ENCODE peak calls at places on chromosomes 7 and 10, in nine cellular contexts. J is body of pancreas; H is CD8-positive, alpha-beta T cell; G is MM.1S; L is lower lobe of right lung; M is GM12865; X is AG09309; F is dorsolateral prefrontal cortex; S is Panc1. W is an unnamed sample.

GRCh38 chr10:86648706-86649426 is 5.5 kb upstream of the OPN4 start:
- DNase-seq in G (no peak), L (no peak), S (no peak), M (peak), H (no peak), X (peak), J (no peak), F (peak), W (no peak)

GRCh38 chr7:152866791-152867481 is 107.4 kb downstream of the ACTR3B start:
- DNase-seq in X (no peak), F (no peak), S (no peak), M (no peak), L (no peak), H (no peak), J (no peak), G (no peak), W (no peak)

GRCh38 chr7:78605131-78605530 is 806.6 kb downstream of the PHTF2 start:
- DNase-seq in M (no peak), H (no peak), G (no peak), L (no peak), S (no peak), J (no peak), F (no peak), X (peak), W (no peak)

GRCh38 chr10:124962421-124962820 is 20.5 kb downstream of the ZRANB1 start:
- DNase-seq in L (no peak), S (no peak), G (no peak), X (no peak), F (no peak), H (no peak), J (no peak), M (no peak), W (no peak)

GRCh38 chr10:113027574-113028392 is 77.7 kb downstream of the TCF7L2 start:
- DNase-seq in S (no peak), G (no peak), H (no peak), X (no peak), M (no peak), L (no peak), F (no peak), J (no peak), W (no peak)

GRCh38 chr7:20795361-20795760 is 8.7 kb upstream of the SP8 start:
- DNase-seq in S (no peak), L (no peak), X (no peak), G (no peak), J (no peak), F (no peak), H (no peak), M (no peak), W (no peak)

GRCh38 chr10:5776150-5776880 is 36.9 kb downstream of the GDI2 start:
- DNase-seq in F (no peak), S (no peak), X (no peak), M (no peak), H (no peak), G (no peak), L (no peak), J (no peak), W (no peak)

GRCh38 chr7:111083423-111083822 is 7.5 kb upstream of the LRRN3 start:
- DNase-seq in L (no peak), H (peak), F (no peak), M (peak), X (peak), G (peak), J (no peak), S (no peak), W (no peak)

GRCh38 chr7:108136191-108136581 is 6.0 kb upstream of the LAMB4 start:
- DNase-seq in L (no peak), G (no peak), H (no peak), F (no peak), J (no peak), X (no peak), S (no peak), M (no peak), W (no peak)

GRCh38 chr10:44724415-44725174 is 186.5 kb upstream of the TMEM72 start:
- DNase-seq in H (no peak), G (no peak), M (no peak), X (no peak), J (no peak), S (no peak), L (no peak), F (no peak), W (no peak)

GRCh38 chr7:55157347-55158105 is 138.7 kb downstream of the EGFR start:
- DNase-seq in L (no peak), J (no peak), M (no peak), F (no peak), H (no peak), S (no peak), X (no peak), G (no peak), W (no peak)

GRCh38 chr10:13268841-13269240 is 31.0 kb downstream of the PHYH start:
- DNase-seq in X (no peak), J (no peak), M (no peak), L (no peak), F (no peak), G (no peak), S (no peak), H (no peak), W (no peak)

GRCh38 chr7:97130417-97131139 is 13.1 kb downstream of the SDHAF3 start:
- DNase-seq in F (no peak), H (no peak), J (no peak), G (no peak), L (no peak), X (no peak), S (no peak), M (no peak), W (no peak)

GRCh38 chr10:101319241-101319915 is 34.6 kb upstream of the BTRC start:
- DNase-seq in F (peak), S (no peak), X (no peak), M (no peak), H (no peak), L (no peak), G (no peak), J (no peak), W (no peak)

GRCh38 chr7:50303082-50303893 is 1.2 kb upstream of the IKZF1 start:
- DNase-seq in S (no peak), F (no peak), M (no peak), J (no peak), H (no peak), X (no peak), L (no peak), G (no peak), W (no peak)
- H3K4me3 ChIP-seq in S (no peak), F (peak), M (no peak), J (no peak), H (peak), X (no peak), L (peak), G (peak), W (no peak)

GRCh38 chr7:27183682-27184341 is 1.2 kb downstream of the HOXA11 start:
- DNase-seq in J (peak), F (peak), S (no peak), L (no peak), X (no peak), H (no peak), G (no peak), M (no peak), W (peak)
- H3K4me3 ChIP-seq in J (no peak), F (no peak), S (peak), L (peak), X (peak), H (no peak), G (no peak), M (no peak), W (no peak)

GRCh38 chr7:134988161-134988560 is 1.9 kb downstream of the AGBL3 start:
- DNase-seq in F (no peak), M (no peak), X (no peak), L (no peak), S (no peak), G (no peak), H (no peak), J (no peak), W (no peak)
- H3K4me3 ChIP-seq in F (peak), M (peak), X (no peak), L (peak), S (no peak), G (no peak), H (no peak), J (no peak), W (no peak)

DNA sequence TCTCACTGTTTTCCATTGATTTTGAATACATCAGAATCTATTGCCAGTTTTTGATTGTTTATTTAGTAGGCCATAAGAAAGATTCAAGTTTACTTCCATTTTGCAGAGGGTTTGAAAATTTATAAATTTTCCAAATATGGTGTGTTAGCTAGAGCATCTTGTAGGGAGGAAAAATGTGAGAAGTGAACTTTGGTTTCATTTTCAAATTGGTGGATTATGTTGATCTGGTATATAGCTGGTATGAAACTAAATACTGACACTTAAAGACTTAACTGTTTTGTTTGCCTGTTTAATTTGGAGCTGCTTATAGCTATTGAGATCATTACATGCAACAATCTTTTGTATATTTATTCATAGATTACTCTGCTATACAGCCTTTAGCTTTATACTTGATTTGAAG is 108.1 kb downstream of the ADAM22 start:
- DNase-seq in J (no peak), L (no peak), M (peak), H (no peak), X (no peak), S (no peak), F (no peak), G (peak), W (no peak)
- H3K4me3 ChIP-seq in J (no peak), L (no peak), M (no peak), H (no peak), X (no peak), S (no peak), F (no peak), G (no peak), W (no peak)

DNA sequence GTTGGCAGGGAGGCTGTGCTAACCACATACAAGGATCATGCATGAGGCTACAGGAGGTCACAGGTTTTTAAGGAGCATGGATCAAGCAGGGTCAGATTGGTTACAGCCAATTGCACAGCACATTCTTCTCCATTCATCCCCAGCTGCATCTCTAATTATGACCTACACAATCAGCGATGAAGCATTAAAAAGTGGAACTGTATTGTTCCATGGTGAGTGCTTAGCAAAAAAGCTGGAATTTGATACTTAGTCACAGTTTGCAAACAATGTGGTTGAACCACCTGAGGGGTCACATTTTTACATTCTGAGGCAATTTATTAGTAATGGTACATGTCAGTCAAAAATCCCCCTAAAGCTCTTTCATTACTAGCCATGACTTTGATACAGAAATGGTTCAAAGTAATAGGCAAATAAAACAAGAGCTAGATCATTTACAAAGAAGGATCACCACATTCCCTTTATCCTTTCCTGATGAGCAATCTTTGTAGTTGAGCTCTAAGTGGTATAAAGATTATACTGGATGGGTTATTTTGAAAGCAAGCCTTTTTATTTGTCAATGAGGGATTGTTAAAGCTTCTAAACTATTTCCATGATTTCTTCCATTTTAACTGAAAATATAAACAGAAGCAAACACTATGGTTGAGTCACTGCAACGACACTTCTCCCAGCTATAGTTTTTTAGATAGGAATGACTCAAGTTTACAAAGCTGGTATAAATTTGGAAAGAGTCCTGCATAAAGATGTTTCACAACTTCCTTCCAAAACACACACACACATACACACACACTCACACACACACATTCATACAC is 217.8 kb upstream of the SEMA3A start:
- DNase-seq in F (no peak), L (no peak), S (peak), M (no peak), H (no peak), J (no peak), X (peak), G (no peak), W (no peak)
- H3K4me3 ChIP-seq in F (no peak), L (no peak), S (no peak), M (no peak), H (no peak), J (no peak), X (no peak), G (no peak), W (no peak)

GRCh38 chr10:105210546-105210945 is 569.5 kb downstream of the SORCS3 start:
- DNase-seq in H (no peak), L (no peak), J (no peak), X (no peak), M (no peak), S (no peak), F (no peak), G (no peak), W (no peak)
- H3K4me3 ChIP-seq in H (no peak), L (no peak), J (no peak), X (no peak), M (no peak), S (no peak), F (no peak), G (no peak), W (no peak)

DNA sequence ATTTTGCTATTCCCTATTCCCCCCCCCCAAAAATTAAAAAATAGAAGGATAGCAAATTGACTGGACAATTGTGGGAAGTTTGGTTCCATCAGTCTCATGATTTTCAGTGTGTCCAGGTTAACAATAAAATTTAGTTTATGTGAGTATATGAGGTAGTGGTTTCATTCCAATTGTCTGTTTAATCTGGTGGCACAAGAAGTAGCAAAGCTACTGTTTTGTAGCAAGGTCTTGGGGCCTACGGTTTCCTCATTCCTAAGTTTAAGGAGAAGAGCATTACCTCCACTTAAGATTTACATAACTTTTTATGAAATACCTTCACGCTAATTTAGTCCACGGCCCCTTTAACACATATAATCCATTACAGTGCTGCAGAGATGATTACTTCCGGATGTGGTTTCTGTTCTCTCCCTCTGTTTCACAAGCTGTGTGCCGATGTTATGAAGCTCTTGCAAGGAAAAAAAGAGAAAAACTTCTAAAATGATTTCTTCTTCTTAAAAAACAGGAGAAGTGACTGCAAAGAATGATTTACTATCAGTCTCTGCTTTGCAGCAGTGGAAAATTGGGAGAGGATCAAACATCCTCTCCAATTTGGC is 32.7 kb upstream of the NPVF start:
- DNase-seq in X (peak), S (no peak), J (no peak), L (no peak), F (no peak), H (no peak), G (peak), M (peak), W (no peak)
- H3K4me3 ChIP-seq in X (no peak), S (no peak), J (no peak), L (no peak), F (no peak), H (no peak), G (no peak), M (no peak), W (no peak)

GRCh38 chr10:70886921-70887665 is 1.3 kb downstream of the PCBD1 start:
- DNase-seq in G (no peak), L (no peak), X (no peak), H (peak), S (no peak), F (no peak), M (no peak), J (no peak), W (no peak)
- H3K4me3 ChIP-seq in G (no peak), L (peak), X (peak), H (peak), S (peak), F (peak), M (peak), J (peak), W (peak)

W was measured in right lobe of liver.